ENCODE peak calls at places on chromosomes 13 and 19, in nine cellular contexts. Z, F, Y, B, T, D, P, H and C are unnamed samples. For H3K36me3 and H3K27me3, the result is how much of the 10 kb centered on the place peaks cover.

GRCh38 chr13:96700657-96701056 is 293.6 kb downstream of the OXGR1 start:
- DNase-seq in Z (no peak), F (no peak), Y (no peak), B (no peak), T (no peak), D (no peak), P (no peak), H (peak), C (no peak)

GRCh38 chr13:80823472-80823871 is 482.5 kb upstream of the SPRY2 start:
- DNase-seq in Z (no peak), F (no peak), Y (no peak), B (no peak), T (no peak), D (no peak), P (no peak), H (no peak), C (no peak)

GRCh38 chr19:27657271-27658051 is 1555.5 kb downstream of the UQCRFS1 start:
- DNase-seq in Z (no peak), F (no peak), Y (no peak), B (no peak), T (no peak), D (peak), P (no peak), H (no peak), C (no peak)

GRCh38 chr19:12757544-12758274 is 6.1 kb downstream of the BEST2 start:
- DNase-seq in Z (no peak), F (peak), Y (peak), B (peak), T (peak), D (peak), P (peak), H (peak), C (peak)

GRCh38 chr19:4967738-4968461 is 1.0 kb upstream of the KDM4B start:
- DNase-seq in Z (no peak), F (no peak), Y (no peak), B (no peak), T (no peak), D (no peak), P (no peak), H (no peak), C (no peak)

GRCh38 chr19:45376045-45376724 is 5.8 kb upstream of the ERCC2 start:
- DNase-seq in Z (no peak), F (peak), Y (peak), B (no peak), T (no peak), D (no peak), P (peak), H (peak), C (no peak)

GRCh38 chr19:45299719-45300118 is 23.0 kb downstream of the CKM start:
- DNase-seq in Z (no peak), F (no peak), Y (no peak), B (no peak), T (no peak), D (no peak), P (no peak), H (no peak), C (no peak)

GRCh38 chr19:13149628-13150186 is 468 bp downstream of the STX10 start:
- DNase-seq in Z (no peak), F (peak), Y (peak), B (no peak), T (peak), D (peak), P (peak), H (peak), C (no peak)

GRCh38 chr19:45182758-45183157 is 4.2 kb downstream of the BLOC1S3 start:
- DNase-seq in Z (no peak), F (no peak), Y (no peak), B (no peak), T (no peak), D (no peak), P (no peak), H (no peak), C (no peak)

GRCh38 chr19:54551950-54552912 is 21.4 kb upstream of the LILRA2 start:
- DNase-seq in Z (no peak), F (no peak), Y (peak), B (no peak), T (peak), D (no peak), P (no peak), H (no peak), C (no peak)

GRCh38 chr19:40717880-40718773 is 1.2 kb downstream of the ITPKC start:
- DNase-seq in Z (no peak), F (peak), Y (peak), B (no peak), T (no peak), D (no peak), P (peak), H (peak), C (no peak)

GRCh38 chr19:47188507-47189033 is 42.4 kb downstream of the BBC3 start:
- DNase-seq in Z (no peak), F (no peak), Y (no peak), B (no peak), T (no peak), D (no peak), P (no peak), H (no peak), C (no peak)
- H3K36me3 ChIP-seq in Z (under half), F (under half), Y (under half), B (under half), T (under half), D (under half), P (under half), H (under half), C (under half)

GRCh38 chr19:33347300-33347699 is 26.2 kb upstream of the CEBPG start:
- DNase-seq in Z (no peak), F (no peak), Y (no peak), B (no peak), T (no peak), D (no peak), P (no peak), H (no peak), C (no peak)

GRCh38 chr19:33345163-33345562 is 28.3 kb upstream of the CEBPG start:
- DNase-seq in Z (no peak), F (no peak), Y (no peak), B (no peak), T (no peak), D (no peak), P (no peak), H (no peak), C (no peak)

GRCh38 chr19:33346665-33347064 is 26.8 kb upstream of the CEBPG start:
- DNase-seq in Z (no peak), F (no peak), Y (no peak), B (no peak), T (no peak), D (no peak), P (no peak), H (no peak), C (no peak)

GRCh38 chr19:33344611-33345010 is 28.9 kb upstream of the CEBPG start:
- DNase-seq in Z (no peak), F (no peak), Y (no peak), B (no peak), T (no peak), D (no peak), P (no peak), H (no peak), C (no peak)

DNA sequence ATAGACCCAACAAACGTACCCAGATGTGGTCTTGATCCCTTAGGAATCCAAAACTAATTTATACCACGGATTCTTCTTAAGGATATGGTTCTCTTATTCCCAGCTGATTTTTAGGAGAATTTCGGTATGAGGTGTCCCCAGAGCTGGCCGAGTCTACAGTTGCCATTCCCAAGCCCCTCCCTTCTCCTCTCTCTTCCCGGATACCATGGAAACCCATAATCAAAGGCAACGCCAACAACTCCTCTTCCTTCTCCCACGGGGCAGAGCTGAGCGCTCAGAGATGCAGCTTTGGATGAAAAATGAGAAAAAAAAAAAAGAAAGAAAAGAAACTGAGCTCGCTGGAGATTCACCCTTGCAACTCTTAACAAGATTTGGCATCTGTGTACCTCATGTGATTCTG is 29.3 kb upstream of the CEBPG start:
- DNase-seq in Z (no peak), F (peak), Y (no peak), B (no peak), T (peak), D (no peak), P (no peak), H (no peak), C (no peak)
- H3K27me3 ChIP-seq in Z (under half), F (under half), Y (under half), B (under half), T (under half), D (under half), P (under half), H (under half), C (under half)

GRCh38 chr19:3357731-3358391 is 8.5 kb upstream of the NFIC start:
- DNase-seq in Z (no peak), F (peak), Y (no peak), B (no peak), T (no peak), D (no peak), P (no peak), H (no peak), C (peak)
- H3K4me3 ChIP-seq in Z (peak), F (no peak), Y (peak), B (peak), T (peak), D (peak), P (peak), H (peak), C (peak)

GRCh38 chr19:55675661-55676354 is 782 bp downstream of the EPN1 start:
- DNase-seq in Z (no peak), F (no peak), Y (no peak), B (no peak), T (peak), D (no peak), P (no peak), H (no peak), C (no peak)

GRCh38 chr19:55674459-55674840 is 576 bp upstream of the EPN1 start:
- DNase-seq in Z (no peak), F (no peak), Y (no peak), B (no peak), T (no peak), D (no peak), P (no peak), H (no peak), C (no peak)

GRCh38 chr19:55673889-55674288 is 1.1 kb upstream of the EPN1 start:
- DNase-seq in Z (no peak), F (no peak), Y (no peak), B (no peak), T (no peak), D (no peak), P (no peak), H (no peak), C (no peak)

GRCh38 chr19:55676384-55676783 is 1.4 kb downstream of the EPN1 start:
- DNase-seq in Z (no peak), F (no peak), Y (peak), B (no peak), T (peak), D (no peak), P (no peak), H (no peak), C (no peak)

GRCh38 chr19:55674841-55675660 is at the start of gene EPN1:
- DNase-seq in Z (peak), F (peak), Y (peak), B (peak), T (peak), D (peak), P (peak), H (peak), C (peak)
- H3K36me3 ChIP-seq in Z (under half), F (under half), Y (half or more), B (under half), T (under half), D (under half), P (under half), H (under half), C (under half)